ENCODE peak calls at places on chromosomes 16 and 17, in nine cellular contexts. C is A549; O is psoas muscle; F is right cardiac atrium; X is naive thymus-derived CD4-positive, alpha-beta T cell; E is heart right ventricle; V is PC-3; T is heart left ventricle; Q is tibial artery. M is an unnamed sample.

GRCh38 chr17:322006-322780 is 30.4 kb downstream of the RPH3AL start:
- DNase-seq in Q (no peak), C (no peak), F (no peak), T (peak; percentile 45), V (no peak), O (peak; percentile 41), X (no peak), E (no peak), M (no peak)

GRCh38 chr16:66728804-66729203 is 22.6 kb downstream of the DYNC1LI2 start:
- DNase-seq in E (no peak), C (no peak), X (no peak), T (no peak), F (no peak), Q (no peak), V (no peak), O (no peak), M (no peak)

GRCh38 chr16:67431805-67432476 is 1.0 kb downstream of the HSD11B2 start:
- DNase-seq in X (no peak), T (no peak), Q (no peak), F (no peak), O (no peak), E (no peak), C (no peak), V (no peak), M (no peak)

GRCh38 chr16:51731160-51731559 is 580.1 kb upstream of the SALL1 start:
- DNase-seq in V (no peak), O (no peak), T (no peak), Q (no peak), E (no peak), C (no peak), F (no peak), X (no peak), M (no peak)

GRCh38 chr16:56807011-56807675 is 57.9 kb upstream of the SLC12A3 start:
- DNase-seq in E (no peak), T (no peak), X (no peak), F (no peak), O (no peak), Q (no peak), V (peak; percentile 70), C (peak; percentile 62), M (no peak)

GRCh38 chr16:23357761-23358290 is 55.7 kb downstream of the SCNN1B start:
- DNase-seq in V (no peak), T (no peak), Q (peak; percentile 34), C (no peak), F (no peak), O (no peak), X (no peak), E (no peak), M (no peak)

GRCh38 chr17:75552847-75553552 is 27.5 kb downstream of the LLGL2 start:
- DNase-seq in O (no peak), T (no peak), C (peak; percentile 36), X (no peak), Q (no peak), E (no peak), V (no peak), F (no peak), M (no peak)

GRCh38 chr17:15436399-15437369 is 30.7 kb downstream of the CDRT4 start:
- DNase-seq in Q (peak; percentile 70), F (peak; percentile 86), T (peak; percentile 72), O (peak; percentile 86), E (peak; percentile 75), C (peak; percentile 48), V (peak; percentile 79), X (peak; percentile 31), M (peak; percentile 57)

GRCh38 chr17:4973431-4973830 is 5.8 kb upstream of the SPAG7 start:
- DNase-seq in V (no peak), T (no peak), O (no peak), F (no peak), Q (no peak), X (no peak), E (no peak), C (no peak), M (no peak)

GRCh38 chr17:4972752-4973151 is 5.1 kb upstream of the SPAG7 start:
- DNase-seq in T (no peak), V (no peak), O (peak; percentile 72), Q (no peak), E (no peak), F (no peak), C (no peak), X (no peak), M (no peak)

GRCh38 chr17:4971826-4972225 is 4.2 kb upstream of the SPAG7 start:
- DNase-seq in T (no peak), F (no peak), O (no peak), E (no peak), C (no peak), Q (no peak), V (no peak), X (no peak), M (no peak)

GRCh38 chr17:4974064-4974670 is 6.5 kb upstream of the SPAG7 start:
- DNase-seq in C (no peak), O (peak; percentile 89), T (no peak), V (no peak), E (peak; percentile 74), X (no peak), Q (no peak), F (no peak), M (no peak)

DNA sequence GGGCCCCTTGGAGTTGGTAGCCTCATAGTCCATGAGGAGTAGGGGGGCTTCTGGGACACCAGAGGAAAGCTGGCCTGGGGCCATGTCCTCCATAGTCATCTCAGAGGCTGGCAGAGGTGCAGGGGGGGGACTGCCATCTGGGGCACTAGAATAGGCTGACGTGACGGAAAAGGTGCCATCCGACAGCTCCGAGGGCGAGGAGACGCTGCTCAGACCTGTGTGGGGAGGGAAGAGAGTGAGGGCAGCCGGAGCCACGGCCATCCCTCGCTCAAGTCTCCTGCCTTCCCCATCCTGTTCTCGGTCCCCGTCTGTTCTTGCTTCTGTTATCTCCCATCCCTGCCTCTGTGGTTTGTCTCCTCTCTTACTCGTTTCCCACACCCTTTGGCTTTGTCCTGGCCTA is 4.7 kb upstream of the SPAG7 start:
- DNase-seq in F (no peak), V (no peak), Q (no peak), C (no peak), E (no peak), O (no peak), X (no peak), T (no peak), M (no peak)
- H3K27ac ChIP-seq in F (no peak overlapping the region), V (no peak overlapping the region), Q (peak overlapping the region; percentile 6), C (no peak overlapping the region), E (peak overlapping the region; percentile 68), O (peak overlapping the region; percentile 86), X (no peak overlapping the region), T (peak overlapping the region; percentile 29), M (peak overlapping the region; percentile 12)

GRCh38 chr16:54447606-54448440 is 161.2 kb upstream of the IRX3 start:
- DNase-seq in O (no peak), Q (no peak), T (no peak), V (peak; percentile 62), F (no peak), E (no peak), X (no peak), C (peak; percentile 49), M (no peak)
- H3K27ac ChIP-seq in O (no peak overlapping the region), Q (no peak overlapping the region), T (no peak overlapping the region), V (no peak overlapping the region), F (no peak overlapping the region), E (no peak overlapping the region), X (no peak overlapping the region), C (peak overlapping the region; percentile 57), M (no peak overlapping the region)

DNA sequence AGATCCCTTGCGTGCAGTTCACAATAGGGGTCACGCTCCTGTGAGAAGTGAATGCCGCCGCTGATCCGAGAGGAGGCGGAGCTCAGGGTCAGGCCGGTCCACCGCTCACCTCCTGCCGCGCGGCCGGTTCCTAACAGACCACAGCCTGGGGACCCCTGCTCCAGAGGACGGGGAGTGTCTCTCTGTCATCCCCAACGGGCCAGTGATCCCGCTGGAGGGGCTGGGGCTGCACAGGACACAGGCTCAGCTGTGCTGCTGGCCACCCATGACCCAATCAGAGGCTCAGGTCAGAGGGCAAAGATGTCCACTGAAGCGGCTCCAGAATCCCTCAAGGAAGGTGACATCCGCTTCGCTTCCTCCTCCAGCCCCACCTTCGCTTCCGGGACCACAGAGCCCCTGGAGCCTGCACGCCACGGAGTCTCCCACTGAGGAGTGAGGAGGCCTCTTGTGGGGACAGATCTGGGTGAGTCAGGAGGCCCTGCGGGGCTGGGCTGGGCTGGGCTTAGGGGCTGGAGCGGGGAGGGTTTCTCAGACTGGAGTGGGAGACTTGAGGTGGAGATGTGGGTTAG is 115.4 kb downstream of the METRNL start:
- DNase-seq in F (peak; percentile 52), O (peak; percentile 57), C (no peak), V (no peak), E (no peak), X (no peak), Q (peak; percentile 83), T (peak; percentile 62), M (no peak)
- H3K27ac ChIP-seq in F (no peak overlapping the region), O (no peak overlapping the region), C (no peak overlapping the region), V (no peak overlapping the region), E (peak overlapping the region; percentile 60), X (no peak overlapping the region), Q (peak overlapping the region; percentile 79), T (no peak overlapping the region), M (no peak overlapping the region)

DNA sequence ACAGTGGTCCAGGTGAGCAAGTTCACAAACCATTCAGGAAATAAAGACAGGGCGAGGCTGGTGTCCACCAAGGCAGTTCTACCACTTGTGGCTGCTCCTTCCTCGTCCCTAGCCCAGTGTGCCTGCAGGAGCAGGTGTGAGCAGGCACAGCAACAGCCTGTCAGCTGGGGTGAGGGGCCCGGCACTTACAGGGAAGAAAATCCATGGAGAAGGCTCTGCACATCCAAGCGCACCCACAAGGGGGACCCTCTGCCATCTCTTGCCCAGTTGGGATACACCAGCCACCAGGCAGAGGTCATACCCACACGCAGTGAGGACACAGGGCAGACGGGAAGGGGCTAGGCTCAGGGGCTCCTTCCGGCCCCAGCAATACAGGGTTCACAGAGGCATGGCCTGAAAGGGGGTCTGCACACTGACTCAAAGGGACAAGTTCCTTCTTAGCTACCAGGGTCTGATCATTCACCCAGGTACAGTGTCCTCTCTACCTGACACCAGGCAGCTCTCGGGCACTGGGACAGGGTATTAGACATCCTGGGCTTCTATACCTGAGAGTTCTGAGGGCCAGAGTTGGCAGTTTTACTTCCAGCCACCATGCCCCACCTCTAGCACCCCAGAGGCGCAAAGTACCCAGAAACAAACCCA is 27.0 kb downstream of the CDIP1 start:
- DNase-seq in T (no peak), C (peak; percentile 71), O (no peak), F (peak; percentile 77), V (peak; percentile 44), X (no peak), Q (no peak), E (peak; percentile 54), M (peak; percentile 61)
- H3K27ac ChIP-seq in T (peak overlapping the region; percentile 67), C (no peak overlapping the region), O (no peak overlapping the region), F (peak overlapping the region; percentile 71), V (no peak overlapping the region), X (no peak overlapping the region), Q (no peak overlapping the region), E (peak overlapping the region; percentile 87), M (peak overlapping the region; percentile 19)

DNA sequence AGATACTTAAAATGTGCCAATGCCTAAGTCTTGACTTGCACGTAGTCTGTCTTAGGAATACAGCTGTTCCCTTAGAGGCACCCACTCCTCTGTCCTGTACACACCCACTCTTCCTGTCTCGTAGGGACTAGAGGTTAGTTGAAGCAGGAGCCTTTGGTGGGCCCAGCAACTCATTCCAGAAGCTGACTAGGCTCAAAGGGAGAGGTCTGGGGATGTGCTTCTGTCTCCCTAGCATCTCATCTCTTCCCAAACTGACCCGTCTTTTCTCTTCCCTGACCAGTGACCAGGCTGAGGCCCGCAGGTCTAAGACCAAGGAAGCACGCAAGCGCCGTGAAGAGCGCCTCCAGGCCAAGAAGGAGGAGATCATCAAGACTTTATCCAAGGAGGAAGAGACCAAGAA is 4.2 kb downstream of the RPL19 start:
- DNase-seq in V (no peak), E (no peak), T (no peak), O (no peak), X (no peak), Q (no peak), F (no peak), C (no peak), M (no peak)
- H3K27ac ChIP-seq in V (no peak overlapping the region), E (no peak overlapping the region), T (no peak overlapping the region), O (no peak overlapping the region), X (no peak overlapping the region), Q (no peak overlapping the region), F (no peak overlapping the region), C (no peak overlapping the region), M (no peak overlapping the region)

M was measured in substantia nigra.